ENCODE peak calls at places on chromosome 4, in five cellular contexts. P, D, S, N and Z are unnamed samples.

GRCh38 chr4:23297327-23297726 is 592.5 kb downstream of the PPARGC1A start:
- DNase-seq in P (no peak), D (no peak), S (no peak), N (no peak), Z (no peak)

GRCh38 chr4:151801547-151802516 is 41.0 kb upstream of the GATB start:
- DNase-seq in P (no peak), D (peak), S (peak), N (no peak), Z (no peak)

GRCh38 chr4:8050555-8051206 is 107.9 kb downstream of the ABLIM2 start:
- DNase-seq in P (peak), D (peak), S (no peak), N (peak), Z (no peak)

GRCh38 chr4:73439991-73440390 is 4.0 kb downstream of the AFP start:
- DNase-seq in P (no peak), D (no peak), S (no peak), N (no peak), Z (no peak)

GRCh38 chr4:93199492-93199891 is 629.1 kb upstream of the ATOH1 start:
- DNase-seq in P (no peak), D (no peak), S (peak), N (no peak), Z (no peak)

GRCh38 chr4:7186516-7187296 is 5.6 kb upstream of the SORCS2 start:
- DNase-seq in P (no peak), D (no peak), S (no peak), N (no peak), Z (no peak)

GRCh38 chr4:173333658-173334084 is 487 bp downstream of the HMGB2 start:
- DNase-seq in P (peak), D (peak), S (no peak), N (peak), Z (no peak)

GRCh38 chr4:94507708-94508107 is 56.0 kb downstream of the PDLIM5 start:
- DNase-seq in P (peak), D (no peak), S (peak), N (peak), Z (no peak)

GRCh38 chr4:21709761-21710160 is 238.8 kb downstream of the KCNIP4 start:
- DNase-seq in P (no peak), D (no peak), S (no peak), N (no peak), Z (no peak)

GRCh38 chr4:3257691-3258482 is 8.9 kb downstream of the MSANTD1 start:
- DNase-seq in P (peak), D (no peak), S (no peak), N (peak), Z (no peak)

GRCh38 chr4:105632599-105632998 is 75.9 kb downstream of the INTS12 start:
- DNase-seq in P (no peak), D (no peak), S (no peak), N (no peak), Z (no peak)

GRCh38 chr4:163484906-163485305 is 9.6 kb upstream of the TMA16 start:
- DNase-seq in P (no peak), D (no peak), S (peak), N (peak), Z (no peak)

GRCh38 chr4:102466298-102466697 is 34.9 kb upstream of the NFKB1 start:
- DNase-seq in P (no peak), D (no peak), S (no peak), N (no peak), Z (no peak)

GRCh38 chr4:172040766-172041165 is 227.6 kb downstream of the GALNTL6 start:
- DNase-seq in P (no peak), D (no peak), S (no peak), N (no peak), Z (no peak)

GRCh38 chr4:133062851-133063250 is 86.2 kb upstream of the PCDH10 start:
- DNase-seq in P (no peak), D (no peak), S (no peak), N (no peak), Z (no peak)

GRCh38 chr4:38055566-38055965 is 95.4 kb downstream of the PTTG2 start:
- DNase-seq in P (no peak), D (no peak), S (no peak), N (no peak), Z (no peak)

GRCh38 chr4:30714408-30715031 is 5.6 kb upstream of the PCDH7 start:
- DNase-seq in P (no peak), D (no peak), S (peak), N (peak), Z (no peak)

GRCh38 chr4:68463796-68464195 is 16.5 kb downstream of the TMPRSS11E start:
- DNase-seq in P (no peak), D (no peak), S (no peak), N (no peak), Z (no peak)

GRCh38 chr4:136741468-136741867 is 790.8 kb downstream of the PCDH18 start:
- DNase-seq in P (no peak), D (no peak), S (no peak), N (no peak), Z (no peak)

GRCh38 chr4:152536545-152537182 is 772 bp upstream of the FBXW7 start:
- DNase-seq in P (no peak), D (no peak), S (peak), N (peak), Z (no peak)

GRCh38 chr4:93066746-93067145 is 761.8 kb upstream of the ATOH1 start:
- DNase-seq in P (no peak), D (no peak), S (no peak), N (no peak), Z (no peak)

GRCh38 chr4:6401797-6402196 is 70.6 kb downstream of the PPP2R2C start:
- DNase-seq in P (no peak), D (no peak), S (no peak), N (no peak), Z (no peak)

GRCh38 chr4:113147498-113148231 is 98.2 kb downstream of the ANK2 start:
- DNase-seq in P (no peak), D (no peak), S (no peak), N (no peak), Z (no peak)

GRCh38 chr4:41454393-41454792 is 83.6 kb upstream of the LIMCH1 start:
- DNase-seq in P (no peak), D (no peak), S (no peak), N (no peak), Z (no peak)

GRCh38 chr4:124203613-124204284 is 508.8 kb downstream of the ANKRD50 start:
- DNase-seq in P (no peak), D (no peak), S (no peak), N (no peak), Z (no peak)

GRCh38 chr4:124206779-124207605 is 505.5 kb downstream of the ANKRD50 start:
- DNase-seq in P (no peak), D (no peak), S (no peak), N (no peak), Z (no peak)

GRCh38 chr4:124199185-124199584 is 513.3 kb downstream of the ANKRD50 start:
- DNase-seq in P (no peak), D (no peak), S (no peak), N (no peak), Z (no peak)

GRCh38 chr4:124199755-124200154 is 512.8 kb downstream of the ANKRD50 start:
- DNase-seq in P (no peak), D (no peak), S (no peak), N (no peak), Z (no peak)

GRCh38 chr4:124202106-124202505 is 510.4 kb downstream of the ANKRD50 start:
- DNase-seq in P (no peak), D (no peak), S (no peak), N (peak), Z (no peak)
- TF ChIP-seq CTCF in P (no peak), D (no peak), S (no peak), N (no peak), Z (no peak)

GRCh38 chr4:57084360-57084759 is 25.8 kb downstream of the IGFBP7 start:
- DNase-seq in P (no peak), D (no peak), S (no peak), N (no peak), Z (no peak)

GRCh38 chr4:57083107-57083506 is 27.1 kb downstream of the IGFBP7 start:
- DNase-seq in P (no peak), D (no peak), S (no peak), N (no peak), Z (no peak)

GRCh38 chr4:57089549-57089948 is 20.6 kb downstream of the IGFBP7 start:
- DNase-seq in P (no peak), D (no peak), S (no peak), N (no peak), Z (no peak)

GRCh38 chr4:57085278-57085677 is 24.9 kb downstream of the IGFBP7 start:
- DNase-seq in P (no peak), D (no peak), S (no peak), N (no peak), Z (no peak)

GRCh38 chr4:57086324-57086723 is 23.9 kb downstream of the IGFBP7 start:
- DNase-seq in P (no peak), D (no peak), S (no peak), N (no peak), Z (no peak)
- H3K27ac ChIP-seq in P (peak), D (no peak), S (no peak), N (no peak), Z (no peak)

DNA sequence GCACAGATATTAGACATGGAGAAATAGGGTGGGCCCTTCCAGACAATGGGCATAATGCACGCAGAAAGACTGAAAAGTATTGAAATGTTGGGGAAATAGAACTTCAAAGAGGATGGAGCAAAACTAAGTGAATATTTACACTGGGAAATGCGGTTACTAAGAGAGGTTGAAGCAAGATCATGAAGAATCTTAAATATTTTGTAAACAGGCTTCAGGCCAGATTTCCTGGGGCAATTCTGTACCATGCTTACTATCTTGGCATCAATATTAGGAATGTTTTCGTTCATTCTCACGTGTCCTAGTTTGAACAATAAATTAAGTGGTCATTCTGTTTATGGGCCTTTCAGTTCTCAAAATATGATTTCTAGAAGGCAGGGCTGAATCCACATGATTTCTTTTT is 216.3 kb downstream of the ADAMTS3 start:
- DNase-seq in P (no peak), D (peak), S (no peak), N (no peak), Z (no peak)
- TF ChIP-seq POLR2A in P (no peak), D (no peak), S (no peak), N (no peak), Z (no peak)

GRCh38 chr4:141654098-141654497 is 17.7 kb downstream of the IL15 start:
- DNase-seq in P (peak), D (no peak), S (no peak), N (peak), Z (no peak)
- TF ChIP-seq CTCF in P (peak), D (no peak), S (peak), N (no peak), Z (peak)

GRCh38 chr4:53645108-53645507 is 53.8 kb upstream of the LNX1 start:
- DNase-seq in P (no peak), D (no peak), S (no peak), N (no peak), Z (no peak)

GRCh38 chr4:53644607-53645006 is 53.3 kb upstream of the LNX1 start:
- DNase-seq in P (no peak), D (peak), S (no peak), N (no peak), Z (no peak)

GRCh38 chr4:53649357-53649756 is 58.1 kb upstream of the LNX1 start:
- DNase-seq in P (no peak), D (no peak), S (no peak), N (no peak), Z (no peak)

GRCh38 chr4:53647547-53647946 is 56.3 kb upstream of the LNX1 start:
- DNase-seq in P (no peak), D (no peak), S (no peak), N (no peak), Z (no peak)

GRCh38 chr4:53646792-53647191 is 55.5 kb upstream of the LNX1 start:
- DNase-seq in P (no peak), D (no peak), S (no peak), N (peak), Z (no peak)
- H3K27ac ChIP-seq in P (peak), D (peak), S (no peak), N (peak), Z (no peak)

GRCh38 chr4:25863347-25863784 is 578 bp upstream of the SEL1L3 start:
- DNase-seq in P (no peak), D (no peak), S (no peak), N (no peak), Z (no peak)
- TF ChIP-seq POLR2A in P (no peak), D (peak), S (no peak), N (no peak), Z (no peak)

GRCh38 chr4:139555073-139555704 is 830 bp downstream of the SETD7 start:
- DNase-seq in P (peak), D (peak), S (peak), N (peak), Z (peak)
- TF ChIP-seq CTCF in P (no peak), D (no peak), S (no peak), N (no peak), Z (no peak)

GRCh38 chr4:119139316-119139715 is 3.7 kb downstream of the MYOZ2 start:
- DNase-seq in P (no peak), D (no peak), S (no peak), N (no peak), Z (no peak)
- H3K27ac ChIP-seq in P (peak), D (no peak), S (no peak), N (peak), Z (no peak)

GRCh38 chr4:169627307-169627706 is 6.9 kb downstream of the CLCN3 start:
- DNase-seq in P (no peak), D (no peak), S (no peak), N (no peak), Z (no peak)
- TF ChIP-seq POLR2A in P (no peak), D (no peak), S (no peak), N (no peak), Z (no peak)